ENCODE peak calls at places on chromosomes 3 and 15, in six cellular contexts. L is stimulated activated CD4-positive, alpha-beta T cell treated with anti-CD3 and anti-CD28 coated beads, Interleukin-2, amount 100 ng/mL, for 24 hours; S is CD4-positive, alpha-beta memory T cell; C is iris pigment epithelial cell; O is NCI-H2081; N is activated CD8-positive, alpha-beta memory T cell treated with anti-CD3 and anti-CD28 coated beads for 48 hours. F is an unnamed sample.
A peak's percentile ranks its signal among the peaks of the same experiment; 100 is the strongest.

GRCh38 chr15:51714911-51715310 is 22.5 kb downstream of the LYSMD2 start:
- DNase-seq in L (no peak), S (no peak), C (no peak), O (no peak), N (no peak), F (no peak)

GRCh38 chr3:102481050-102481449 is 46.2 kb downstream of the ZPLD1 start:
- DNase-seq in L (no peak), S (no peak), C (peak; percentile 0), O (no peak), N (no peak), F (no peak)

GRCh38 chr3:104628185-104628789 is 738.4 kb upstream of the ALCAM start:
- DNase-seq in L (no peak), S (peak; percentile 5), C (peak; percentile 72), O (peak; percentile 68), N (no peak), F (no peak)

GRCh38 chr3:37858742-37859141 is 2.9 kb upstream of the CTDSPL start:
- DNase-seq in L (no peak), S (no peak), C (no peak), O (no peak), N (no peak), F (no peak)

GRCh38 chr15:25890532-25890931 is 27.4 kb upstream of the ATP10A start:
- DNase-seq in L (no peak), S (no peak), C (no peak), O (no peak), N (no peak), F (no peak)

GRCh38 chr15:55872471-55872870 is 120.9 kb downstream of the NEDD4 start:
- DNase-seq in L (no peak), S (no peak), C (peak; percentile 38), O (no peak), N (no peak), F (no peak)

GRCh38 chr3:187947927-187948682 is 202.8 kb upstream of the BCL6 start:
- DNase-seq in L (no peak), S (no peak), C (no peak), O (no peak), N (no peak), F (no peak)

GRCh38 chr3:48707157-48707556 is 9.9 kb downstream of the IP6K2 start:
- DNase-seq in L (no peak), S (no peak), C (no peak), O (no peak), N (no peak), F (no peak)

GRCh38 chr3:123522666-123523412 is 62.0 kb downstream of the HACD2 start:
- DNase-seq in L (no peak), S (no peak), C (no peak), O (no peak), N (no peak), F (no peak)

GRCh38 chr3:31755911-31756658 is 223.4 kb downstream of the STT3B start:
- DNase-seq in L (peak; percentile 20), S (no peak), C (no peak), O (no peak), N (no peak), F (peak; percentile 37)